ENCODE peak calls at places on chromosomes 6 and 20, in eight cellular contexts. One of them, this sample, is unnamed.

GRCh38 chr6:81384921-81385320 is 367.6 kb downstream of the TENT5A start:
- DNase-seq in PC-9: no peak
- DNase-seq in pancreas: no peak
- DNase-seq in heart right ventricle: no peak
- DNase-seq in tibial artery: no peak
- DNase-seq in kidney: no peak
- DNase-seq in cardiac muscle cell: no peak
- DNase-seq in GM23338: no peak
- DNase-seq in this sample: no peak

GRCh38 chr20:46011631-46012482 is 3.1 kb downstream of the MMP9 start:
- DNase-seq in cardiac muscle cell: peak; percentile 50
- DNase-seq in tibial artery: no peak
- DNase-seq in heart right ventricle: peak; percentile 40
- DNase-seq in kidney: peak; percentile 84
- DNase-seq in pancreas: no peak
- DNase-seq in GM23338: peak; percentile 100
- DNase-seq in PC-9: peak; percentile 46
- DNase-seq in this sample: no peak

GRCh38 chr6:31763617-31763940 is 1.1 kb downstream of the SAPCD1 start:
- DNase-seq in pancreas: no peak
- DNase-seq in kidney: peak; percentile 27
- DNase-seq in heart right ventricle: peak; percentile 34
- DNase-seq in cardiac muscle cell: peak; percentile 48
- DNase-seq in PC-9: no peak
- DNase-seq in GM23338: peak; percentile 71
- DNase-seq in tibial artery: no peak
- DNase-seq in this sample: peak; percentile 58

GRCh38 chr6:108117427-108118358 is 43.2 kb upstream of the OSTM1 start:
- DNase-seq in heart right ventricle: no peak
- DNase-seq in tibial artery: no peak
- DNase-seq in kidney: peak; percentile 74
- DNase-seq in cardiac muscle cell: peak; percentile 21
- DNase-seq in PC-9: peak; percentile 42
- DNase-seq in GM23338: peak; percentile 88
- DNase-seq in pancreas: peak; percentile 43
- DNase-seq in this sample: no peak

GRCh38 chr6:111925296-111925695 is 52.0 kb upstream of the FYN start:
- DNase-seq in GM23338: no peak
- DNase-seq in PC-9: no peak
- DNase-seq in heart right ventricle: no peak
- DNase-seq in pancreas: no peak
- DNase-seq in tibial artery: no peak
- DNase-seq in kidney: no peak
- DNase-seq in cardiac muscle cell: peak; percentile 62
- DNase-seq in this sample: peak; percentile 10

GRCh38 chr6:34817337-34817910 is 25.5 kb downstream of the BLTP3A start:
- DNase-seq in heart right ventricle: no peak
- DNase-seq in pancreas: no peak
- DNase-seq in kidney: no peak
- DNase-seq in tibial artery: no peak
- DNase-seq in PC-9: no peak
- DNase-seq in GM23338: no peak
- DNase-seq in cardiac muscle cell: no peak
- DNase-seq in this sample: no peak

GRCh38 chr6:167795874-167796667 is 30.6 kb upstream of the AFDN start:
- DNase-seq in tibial artery: no peak
- DNase-seq in cardiac muscle cell: no peak
- DNase-seq in PC-9: peak; percentile 46
- DNase-seq in heart right ventricle: peak; percentile 40
- DNase-seq in GM23338: peak; percentile 52
- DNase-seq in kidney: peak; percentile 89
- DNase-seq in pancreas: no peak
- DNase-seq in this sample: no peak

GRCh38 chr20:21028921-21029320 is 77.2 kb downstream of the LINC00237 start:
- DNase-seq in GM23338: no peak
- DNase-seq in heart right ventricle: no peak
- DNase-seq in tibial artery: no peak
- DNase-seq in kidney: no peak
- DNase-seq in cardiac muscle cell: no peak
- DNase-seq in PC-9: no peak
- DNase-seq in pancreas: no peak
- DNase-seq in this sample: no peak

GRCh38 chr20:45470262-45470931 is 844 bp downstream of the WFDC2 start:
- DNase-seq in tibial artery: peak; percentile 35
- DNase-seq in cardiac muscle cell: peak; percentile 25
- DNase-seq in pancreas: peak; percentile 47
- DNase-seq in heart right ventricle: no peak
- DNase-seq in GM23338: peak; percentile 68
- DNase-seq in PC-9: peak; percentile 82
- DNase-seq in kidney: peak; percentile 95
- DNase-seq in this sample: no peak

GRCh38 chr6:138105880-138106664 is 1.1 kb downstream of the PERP start:
- DNase-seq in pancreas: peak; percentile 28
- DNase-seq in cardiac muscle cell: no peak
- DNase-seq in kidney: no peak
- DNase-seq in PC-9: no peak
- DNase-seq in GM23338: peak; percentile 75
- DNase-seq in heart right ventricle: no peak
- DNase-seq in tibial artery: no peak
- DNase-seq in this sample: peak; percentile 36

GRCh38 chr6:85298553-85298952 is 151.3 kb upstream of the NT5E start:
- DNase-seq in heart right ventricle: no peak
- DNase-seq in PC-9: no peak
- DNase-seq in cardiac muscle cell: no peak
- DNase-seq in GM23338: no peak
- DNase-seq in pancreas: no peak
- DNase-seq in kidney: no peak
- DNase-seq in tibial artery: no peak
- DNase-seq in this sample: no peak

GRCh38 chr20:41717464-41717863 is 99.3 kb upstream of the CHD6 start:
- DNase-seq in tibial artery: no peak
- DNase-seq in PC-9: no peak
- DNase-seq in heart right ventricle: no peak
- DNase-seq in kidney: no peak
- DNase-seq in GM23338: no peak
- DNase-seq in pancreas: no peak
- DNase-seq in cardiac muscle cell: peak; percentile 44
- DNase-seq in this sample: no peak

GRCh38 chr6:166853371-166854325 is 102.7 kb downstream of the RNASET2 start:
- DNase-seq in PC-9: no peak
- DNase-seq in cardiac muscle cell: no peak
- DNase-seq in kidney: no peak
- DNase-seq in tibial artery: no peak
- DNase-seq in GM23338: peak; percentile 56
- DNase-seq in pancreas: no peak
- DNase-seq in heart right ventricle: no peak
- DNase-seq in this sample: no peak

GRCh38 chr6:34412643-34413214 is 13.1 kb downstream of the RPS10 start:
- DNase-seq in kidney: no peak
- DNase-seq in heart right ventricle: no peak
- DNase-seq in cardiac muscle cell: peak; percentile 9
- DNase-seq in PC-9: no peak
- DNase-seq in GM23338: no peak
- DNase-seq in pancreas: no peak
- DNase-seq in tibial artery: no peak
- DNase-seq in this sample: no peak

GRCh38 chr6:118377711-118378414 is 170.2 kb upstream of the PLN start:
- DNase-seq in PC-9: no peak
- DNase-seq in cardiac muscle cell: no peak
- DNase-seq in tibial artery: no peak
- DNase-seq in kidney: no peak
- DNase-seq in heart right ventricle: peak; percentile 51
- DNase-seq in GM23338: peak; percentile 74
- DNase-seq in pancreas: peak; percentile 13
- DNase-seq in this sample: no peak

GRCh38 chr20:37640600-37641561 is 52.9 kb upstream of the CTNNBL1 start:
- DNase-seq in tibial artery: no peak
- DNase-seq in cardiac muscle cell: peak; percentile 20
- DNase-seq in pancreas: no peak
- DNase-seq in kidney: no peak
- DNase-seq in GM23338: no peak
- DNase-seq in heart right ventricle: no peak
- DNase-seq in PC-9: no peak
- DNase-seq in this sample: peak; percentile 36

GRCh38 chr20:40966103-40966502 is 62.5 kb upstream of the TOP1 start:
- DNase-seq in PC-9: no peak
- DNase-seq in heart right ventricle: no peak
- DNase-seq in cardiac muscle cell: no peak
- DNase-seq in tibial artery: no peak
- DNase-seq in pancreas: no peak
- DNase-seq in kidney: no peak
- DNase-seq in GM23338: peak; percentile 81
- DNase-seq in this sample: no peak

GRCh38 chr6:132275253-132275970 is 125.9 kb downstream of the MOXD1 start:
- DNase-seq in pancreas: no peak
- DNase-seq in kidney: no peak
- DNase-seq in PC-9: no peak
- DNase-seq in heart right ventricle: no peak
- DNase-seq in tibial artery: no peak
- DNase-seq in cardiac muscle cell: no peak
- DNase-seq in GM23338: peak; percentile 42
- DNase-seq in this sample: no peak

GRCh38 chr20:60851826-60852704 is 400.0 kb upstream of the CDH4 start:
- DNase-seq in cardiac muscle cell: no peak
- DNase-seq in tibial artery: no peak
- DNase-seq in pancreas: no peak
- DNase-seq in PC-9: no peak
- DNase-seq in GM23338: peak; percentile 68
- DNase-seq in kidney: no peak
- DNase-seq in heart right ventricle: no peak
- DNase-seq in this sample: peak; percentile 54

GRCh38 chr6:15755555-15755954 is 92.7 kb upstream of the DTNBP1 start:
- DNase-seq in PC-9: no peak
- DNase-seq in cardiac muscle cell: peak; percentile 70
- DNase-seq in tibial artery: no peak
- DNase-seq in kidney: no peak
- DNase-seq in pancreas: no peak
- DNase-seq in heart right ventricle: no peak
- DNase-seq in GM23338: no peak
- DNase-seq in this sample: no peak

GRCh38 chr6:15752820-15753219 is 90.0 kb upstream of the DTNBP1 start:
- DNase-seq in heart right ventricle: no peak
- DNase-seq in PC-9: no peak
- DNase-seq in kidney: no peak
- DNase-seq in tibial artery: no peak
- DNase-seq in GM23338: peak; percentile 46
- DNase-seq in pancreas: no peak
- DNase-seq in cardiac muscle cell: peak; percentile 37
- DNase-seq in this sample: no peak

GRCh38 chr6:15751721-15752350 is 89.0 kb upstream of the DTNBP1 start:
- DNase-seq in heart right ventricle: no peak
- DNase-seq in PC-9: no peak
- DNase-seq in kidney: no peak
- DNase-seq in tibial artery: no peak
- DNase-seq in pancreas: no peak
- DNase-seq in GM23338: no peak
- DNase-seq in cardiac muscle cell: no peak
- DNase-seq in this sample: no peak

GRCh38 chr6:15754706-15755079 is 91.9 kb upstream of the DTNBP1 start:
- DNase-seq in GM23338: no peak
- DNase-seq in kidney: no peak
- DNase-seq in cardiac muscle cell: no peak
- DNase-seq in heart right ventricle: no peak
- DNase-seq in tibial artery: no peak
- DNase-seq in PC-9: no peak
- DNase-seq in pancreas: no peak
- DNase-seq in this sample: no peak

GRCh38 chr6:15754035-15754705 is 91.3 kb upstream of the DTNBP1 start:
- DNase-seq in tibial artery: no peak
- DNase-seq in heart right ventricle: no peak
- DNase-seq in kidney: no peak
- DNase-seq in PC-9: no peak
- DNase-seq in pancreas: no peak
- DNase-seq in cardiac muscle cell: peak; percentile 33
- DNase-seq in GM23338: peak; percentile 59
- DNase-seq in this sample: no peak
- TF ChIP-seq CTCF in tibial artery: no peak
- TF ChIP-seq CTCF in heart right ventricle: no peak
- TF ChIP-seq CTCF in kidney: no peak
- TF ChIP-seq CTCF in PC-9: no peak
- TF ChIP-seq CTCF in pancreas: no peak
- TF ChIP-seq CTCF in cardiac muscle cell: no peak
- TF ChIP-seq CTCF in GM23338: no peak
- TF ChIP-seq CTCF in this sample: no peak

DNA sequence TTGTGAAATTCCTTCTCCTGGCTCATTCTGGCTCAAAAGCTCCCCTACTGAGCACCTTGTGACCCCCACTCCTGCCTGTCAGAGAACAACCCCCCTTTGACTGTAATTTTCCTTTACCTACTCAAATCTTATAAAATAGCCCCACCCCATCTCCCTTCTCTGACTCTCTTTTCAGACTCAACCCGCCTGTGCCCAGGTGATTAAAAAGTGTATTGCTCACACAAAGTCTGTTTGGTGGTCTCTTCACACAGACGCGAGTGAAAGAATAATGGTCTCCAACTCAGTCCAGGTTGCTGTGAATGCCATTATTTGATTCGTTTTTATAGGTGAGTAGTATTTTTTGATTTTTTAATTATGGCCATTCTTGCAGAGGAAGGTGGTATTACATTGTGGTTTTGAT is 414.1 kb upstream of the FKBP1C start:
- DNase-seq in heart right ventricle: no peak
- DNase-seq in GM23338: no peak
- DNase-seq in pancreas: no peak
- DNase-seq in tibial artery: no peak
- DNase-seq in PC-9: no peak
- DNase-seq in kidney: no peak
- DNase-seq in cardiac muscle cell: no peak
- DNase-seq in this sample: no peak
- H3K27ac ChIP-seq in heart right ventricle: no peak overlapping the region
- H3K27ac ChIP-seq in GM23338: no peak overlapping the region
- H3K27ac ChIP-seq in pancreas: no peak overlapping the region
- H3K27ac ChIP-seq in tibial artery: no peak overlapping the region
- H3K27ac ChIP-seq in PC-9: no peak overlapping the region
- H3K27ac ChIP-seq in kidney: no peak overlapping the region
- H3K27ac ChIP-seq in cardiac muscle cell: no peak overlapping the region
- H3K27ac ChIP-seq in this sample: no peak overlapping the region

DNA sequence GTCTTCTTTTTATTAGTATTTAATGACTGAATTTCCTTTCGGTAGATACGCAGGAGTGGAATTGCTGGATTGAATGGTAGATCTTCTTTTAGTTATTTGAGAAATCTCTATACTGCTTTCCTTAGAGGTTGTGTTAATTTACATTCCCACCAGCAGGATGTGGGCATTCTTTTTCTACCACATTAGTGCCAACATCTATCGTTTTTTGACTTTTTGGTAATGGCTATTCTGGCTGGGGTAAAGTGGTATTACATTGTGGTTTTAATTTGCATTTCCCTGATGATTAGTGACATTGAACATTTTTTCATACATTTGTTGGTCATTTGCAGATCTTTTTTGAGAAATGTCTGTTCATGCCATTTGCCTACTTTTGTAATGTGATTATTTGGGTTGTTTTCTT is 37.1 kb downstream of the SUMO4 start:
- DNase-seq in pancreas: no peak
- DNase-seq in GM23338: no peak
- DNase-seq in heart right ventricle: no peak
- DNase-seq in cardiac muscle cell: no peak
- DNase-seq in PC-9: no peak
- DNase-seq in kidney: no peak
- DNase-seq in tibial artery: no peak
- DNase-seq in this sample: no peak
- TF ChIP-seq CTCF in pancreas: no peak
- TF ChIP-seq CTCF in GM23338: no peak
- TF ChIP-seq CTCF in heart right ventricle: no peak
- TF ChIP-seq CTCF in cardiac muscle cell: no peak
- TF ChIP-seq CTCF in PC-9: no peak
- TF ChIP-seq CTCF in kidney: no peak
- TF ChIP-seq CTCF in tibial artery: no peak
- TF ChIP-seq CTCF in this sample: no peak

GRCh38 chr20:58042626-58043025 is 185.8 kb downstream of the ANKRD60 start:
- DNase-seq in PC-9: no peak
- DNase-seq in GM23338: no peak
- DNase-seq in pancreas: no peak
- DNase-seq in cardiac muscle cell: no peak
- DNase-seq in tibial artery: no peak
- DNase-seq in heart right ventricle: no peak
- DNase-seq in kidney: no peak
- DNase-seq in this sample: no peak
- H3K27ac ChIP-seq in PC-9: no peak overlapping the region
- H3K27ac ChIP-seq in GM23338: no peak overlapping the region
- H3K27ac ChIP-seq in pancreas: no peak overlapping the region
- H3K27ac ChIP-seq in cardiac muscle cell: no peak overlapping the region
- H3K27ac ChIP-seq in tibial artery: no peak overlapping the region
- H3K27ac ChIP-seq in heart right ventricle: no peak overlapping the region
- H3K27ac ChIP-seq in kidney: no peak overlapping the region
- H3K27ac ChIP-seq in this sample: no peak overlapping the region

This sample was measured in RWPE1.